ENCODE peak calls at places on chromosomes 6 and 20, in six cellular contexts. B, V, P, C, E and X are unnamed samples.

GRCh38 chr20:18276821-18277220 is 11.5 kb upstream of the ZNF133 start:
- DNase-seq in E (peak), V (peak), P (peak), C (peak), B (peak), X (peak)

GRCh38 chr6:111253999-111254778 is 166.9 kb downstream of the SLC16A10 start:
- DNase-seq in P (no peak), V (no peak), B (peak), C (no peak), E (no peak), X (no peak)

GRCh38 chr20:47825011-47825762 is 39.9 kb upstream of the SULF2 start:
- DNase-seq in C (no peak), B (no peak), V (no peak), P (no peak), E (no peak), X (no peak)

GRCh38 chr6:45586216-45587171 is 208.8 kb upstream of the SUPT3H start:
- DNase-seq in P (no peak), C (no peak), V (peak), B (no peak), E (peak), X (no peak)

GRCh38 chr6:158841358-158841757 is 22.2 kb upstream of the EZR start:
- DNase-seq in C (no peak), P (no peak), V (no peak), B (no peak), E (no peak), X (no peak)

GRCh38 chr6:34235605-34236422 is 859 bp upstream of the HMGA1 start:
- DNase-seq in C (no peak), E (peak), P (peak), V (peak), B (peak), X (peak)

GRCh38 chr6:32559747-32560146 is 29.7 kb upstream of the HLA-DRB5 start:
- DNase-seq in B (no peak), V (no peak), P (no peak), E (no peak), C (no peak), X (no peak)

GRCh38 chr6:51531623-51532022 is 555.8 kb downstream of the PKHD1 start:
- DNase-seq in B (no peak), C (peak), E (no peak), V (no peak), P (no peak), X (peak)

GRCh38 chr20:44181611-44182010 is 5.4 kb downstream of the JPH2 start:
- DNase-seq in E (no peak), B (no peak), V (no peak), P (no peak), C (no peak), X (no peak)

GRCh38 chr20:59455392-59456341 is 148.7 kb upstream of the PHACTR3 start:
- DNase-seq in E (peak), B (peak), P (peak), C (no peak), V (peak), X (peak)

GRCh38 chr20:49482621-49483017 is at the start of gene KCNB1:
- DNase-seq in P (peak), E (peak), C (peak), V (peak), B (peak), X (no peak)

GRCh38 chr6:56314683-56315523 is 67.5 kb upstream of the COL21A1 start:
- DNase-seq in P (peak), E (peak), V (peak), C (peak), B (peak), X (peak)

GRCh38 chr20:57749861-57750260 is 40.0 kb upstream of the PMEPA1 start:
- DNase-seq in C (no peak), E (no peak), V (no peak), B (no peak), P (no peak), X (no peak)

GRCh38 chr20:31670371-31671228 is 32.9 kb downstream of the COX4I2 start:
- DNase-seq in E (peak), P (peak), B (no peak), V (no peak), C (no peak), X (no peak)

GRCh38 chr6:85650606-85651005 is 7.9 kb upstream of the SYNCRIP start:
- DNase-seq in B (no peak), E (no peak), V (no peak), C (no peak), P (no peak), X (no peak)

GRCh38 chr20:4156411-4156810 is 141.1 kb upstream of the RNF24 start:
- DNase-seq in V (peak), P (no peak), B (no peak), E (no peak), C (no peak), X (no peak)

GRCh38 chr20:52974155-52974554 is 2.0 kb downstream of the TSHZ2 start:
- DNase-seq in P (no peak), C (no peak), E (no peak), V (no peak), B (no peak), X (no peak)

GRCh38 chr20:19992996-19993908 is 23.9 kb upstream of the NAA20 start:
- DNase-seq in B (peak), P (peak), C (no peak), E (peak), V (peak), X (no peak)

GRCh38 chr6:157059781-157060180 is 263.5 kb downstream of the TMEM242 start:
- DNase-seq in V (no peak), C (no peak), P (no peak), E (peak), B (no peak), X (no peak)

GRCh38 chr20:51204794-51205193 is 181.9 kb upstream of the KCNG1 start:
- DNase-seq in B (no peak), P (no peak), C (no peak), V (no peak), E (no peak), X (no peak)

GRCh38 chr6:170020041-170020583 is 268.7 kb downstream of the ERMARD start:
- DNase-seq in V (no peak), E (no peak), P (no peak), C (no peak), B (no peak), X (no peak)

GRCh38 chr20:17749979-17750721 is 50.4 kb downstream of the BANF2 start:
- DNase-seq in E (peak), B (no peak), P (peak), C (no peak), V (peak), X (no peak)

GRCh38 chr6:2514965-2515543 is 235.7 kb downstream of the MYLK4 start:
- DNase-seq in C (no peak), P (no peak), V (no peak), B (no peak), E (no peak), X (no peak)

GRCh38 chr6:107161521-107161920 is 46.2 kb upstream of the BEND3 start:
- DNase-seq in B (no peak), V (no peak), E (no peak), C (no peak), P (no peak), X (no peak)

GRCh38 chr6:62328607-62329006 is 42.6 kb upstream of the KHDRBS2 start:
- DNase-seq in B (no peak), P (no peak), V (no peak), E (no peak), C (no peak), X (no peak)

GRCh38 chr6:62323818-62324217 is 37.8 kb upstream of the KHDRBS2 start:
- DNase-seq in C (no peak), E (no peak), V (no peak), B (peak), P (no peak), X (no peak)

GRCh38 chr6:62324817-62325216 is 38.8 kb upstream of the KHDRBS2 start:
- DNase-seq in C (peak), E (no peak), P (no peak), B (no peak), V (no peak), X (no peak)
- H2AFZ ChIP-seq in C (no peak), E (no peak), P (no peak), B (no peak), V (no peak), X (no peak)

GRCh38 chr6:28816909-28817807 is 106.6 kb downstream of the TRIM27 start:
- DNase-seq in C (no peak), P (peak), E (peak), B (peak), V (peak), X (peak)

GRCh38 chr6:28814032-28814976 is 109.5 kb downstream of the TRIM27 start:
- DNase-seq in C (no peak), V (no peak), E (no peak), P (no peak), B (peak), X (no peak)

GRCh38 chr6:28812778-28813569 is 110.8 kb downstream of the TRIM27 start:
- DNase-seq in B (no peak), C (no peak), P (no peak), E (no peak), V (no peak), X (no peak)

GRCh38 chr6:28816339-28816908 is 107.4 kb downstream of the TRIM27 start:
- DNase-seq in C (no peak), E (no peak), B (no peak), V (no peak), P (no peak), X (no peak)

GRCh38 chr6:28817808-28818145 is 106.0 kb downstream of the TRIM27 start:
- DNase-seq in P (no peak), B (no peak), V (no peak), E (no peak), C (no peak), X (no peak)
- H2AFZ ChIP-seq in P (no peak), B (no peak), V (peak), E (no peak), C (no peak), X (no peak)

GRCh38 chr20:33336375-33336774 is 53.4 kb downstream of the BPIFB1 start:
- DNase-seq in C (no peak), B (no peak), P (no peak), E (no peak), V (no peak), X (no peak)

GRCh38 chr20:33337531-33338165 is 54.6 kb downstream of the BPIFB1 start:
- DNase-seq in E (no peak), C (no peak), V (no peak), B (no peak), P (no peak), X (peak)

GRCh38 chr20:33339515-33340058 is 56.6 kb downstream of the BPIFB1 start:
- DNase-seq in P (no peak), V (no peak), B (no peak), C (no peak), E (no peak), X (no peak)

GRCh38 chr20:33337119-33337518 is 54.1 kb downstream of the BPIFB1 start:
- DNase-seq in V (peak), C (no peak), E (no peak), B (no peak), P (no peak), X (peak)

GRCh38 chr20:33338465-33339258 is 55.6 kb downstream of the BPIFB1 start:
- DNase-seq in E (no peak), V (no peak), B (no peak), P (no peak), C (no peak), X (no peak)
- H2AFZ ChIP-seq in E (no peak), V (no peak), B (no peak), P (no peak), C (no peak), X (no peak)

GRCh38 chr6:54810182-54810581 is 36.4 kb upstream of the FAM83B start:
- DNase-seq in B (no peak), E (peak), V (no peak), C (no peak), P (peak), X (no peak)
- H2AFZ ChIP-seq in B (no peak), E (no peak), V (no peak), C (no peak), P (no peak), X (no peak)

DNA sequence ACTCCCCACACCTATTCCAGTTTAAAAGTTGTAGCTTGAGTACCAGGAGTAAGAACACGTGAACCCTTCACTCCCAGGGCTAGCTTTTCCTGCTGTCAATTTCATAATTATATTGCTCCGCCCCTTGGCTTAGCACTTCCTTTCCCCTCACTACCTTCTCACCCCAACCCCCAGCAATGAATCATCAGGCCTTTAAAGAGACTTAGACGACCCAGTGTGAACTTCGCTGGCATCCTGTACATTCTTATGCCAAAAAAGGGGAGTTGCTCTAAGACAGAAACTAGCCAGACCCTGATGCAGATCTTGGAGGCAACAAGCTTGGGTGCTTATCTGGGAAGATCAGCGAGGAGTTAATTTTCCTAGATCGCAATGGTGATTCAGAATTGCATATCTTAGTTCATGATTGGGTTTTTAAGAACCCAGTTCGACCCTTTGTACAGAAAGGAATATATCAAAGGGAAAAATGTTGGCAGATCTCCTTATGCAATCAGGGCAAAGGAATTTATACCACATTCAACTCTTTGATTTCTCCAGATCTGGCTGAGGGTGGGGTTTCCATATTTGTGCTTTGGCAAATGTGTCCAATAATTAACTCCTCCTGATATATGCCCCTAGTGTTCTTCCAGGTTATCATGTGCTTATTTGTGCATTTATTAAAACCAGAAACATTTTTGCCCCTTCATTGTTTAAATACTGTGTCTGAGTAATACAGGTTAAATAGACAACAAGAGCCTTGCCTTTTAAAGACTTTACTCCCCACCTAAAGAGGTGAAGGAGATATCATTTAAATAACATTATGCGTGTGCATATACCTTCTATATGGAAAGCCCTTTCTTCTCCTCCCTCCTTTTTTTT is 8.1 kb upstream of the ATXN1 start:
- DNase-seq in E (peak), B (peak), V (peak), P (peak), C (no peak), X (peak)
- H2AFZ ChIP-seq in E (no peak), B (no peak), V (no peak), P (no peak), C (no peak), X (no peak)